ENCODE peak calls at places on chromosomes 7 and 10, in seven cellular contexts. One of them, this sample, is unnamed.

GRCh38 chr7:55193245-55193644 is 171.9 kb upstream of the LANCL2 start:
- DNase-seq in T-helper 2 cell: no peak
- DNase-seq in SHP77: no peak
- DNase-seq in CD4-positive, CD25-positive, alpha-beta regulatory T cell: no peak
- DNase-seq in neural crest cell: no peak
- DNase-seq in SIG-M5: no peak
- DNase-seq in stimulated activated CD8-positive, alpha-beta memory T cell treated with anti-CD3 and anti-CD28 coated beads, Interleukin-7, amount 100 ng/mL, for 4 hours: no peak
- DNase-seq in this sample: no peak

GRCh38 chr7:134648456-134648855 is 1.8 kb downstream of the BPGM start:
- DNase-seq in SHP77: no peak
- DNase-seq in neural crest cell: no peak
- DNase-seq in stimulated activated CD8-positive, alpha-beta memory T cell treated with anti-CD3 and anti-CD28 coated beads, Interleukin-7, amount 100 ng/mL, for 4 hours: no peak
- DNase-seq in T-helper 2 cell: no peak
- DNase-seq in SIG-M5: no peak
- DNase-seq in CD4-positive, CD25-positive, alpha-beta regulatory T cell: no peak
- DNase-seq in this sample: no peak

GRCh38 chr10:132248455-132249231 is 59.1 kb downstream of the STK32C start:
- DNase-seq in SIG-M5: no peak
- DNase-seq in neural crest cell: peak; percentile 70
- DNase-seq in stimulated activated CD8-positive, alpha-beta memory T cell treated with anti-CD3 and anti-CD28 coated beads, Interleukin-7, amount 100 ng/mL, for 4 hours: peak; percentile 42
- DNase-seq in SHP77: peak; percentile 60
- DNase-seq in T-helper 2 cell: peak; percentile 43
- DNase-seq in CD4-positive, CD25-positive, alpha-beta regulatory T cell: peak; percentile 44
- DNase-seq in this sample: no peak

GRCh38 chr10:132058793-132059759 is 6.7 kb upstream of the JAKMIP3 start:
- DNase-seq in SIG-M5: no peak
- DNase-seq in CD4-positive, CD25-positive, alpha-beta regulatory T cell: no peak
- DNase-seq in stimulated activated CD8-positive, alpha-beta memory T cell treated with anti-CD3 and anti-CD28 coated beads, Interleukin-7, amount 100 ng/mL, for 4 hours: no peak
- DNase-seq in SHP77: no peak
- DNase-seq in neural crest cell: no peak
- DNase-seq in T-helper 2 cell: no peak
- DNase-seq in this sample: no peak

GRCh38 chr10:70742537-70743429 is 42.4 kb downstream of the TBATA start:
- DNase-seq in SIG-M5: no peak
- DNase-seq in T-helper 2 cell: no peak
- DNase-seq in CD4-positive, CD25-positive, alpha-beta regulatory T cell: peak; percentile 49
- DNase-seq in stimulated activated CD8-positive, alpha-beta memory T cell treated with anti-CD3 and anti-CD28 coated beads, Interleukin-7, amount 100 ng/mL, for 4 hours: no peak
- DNase-seq in neural crest cell: no peak
- DNase-seq in SHP77: no peak
- DNase-seq in this sample: peak; percentile 16

GRCh38 chr7:67976490-67976889 is 979.9 kb downstream of the TYW1 start:
- DNase-seq in CD4-positive, CD25-positive, alpha-beta regulatory T cell: no peak
- DNase-seq in SHP77: no peak
- DNase-seq in T-helper 2 cell: no peak
- DNase-seq in stimulated activated CD8-positive, alpha-beta memory T cell treated with anti-CD3 and anti-CD28 coated beads, Interleukin-7, amount 100 ng/mL, for 4 hours: no peak
- DNase-seq in neural crest cell: no peak
- DNase-seq in SIG-M5: no peak
- DNase-seq in this sample: no peak

GRCh38 chr10:60188548-60188947 is 201.1 kb downstream of the ANK3 start:
- DNase-seq in SIG-M5: no peak
- DNase-seq in stimulated activated CD8-positive, alpha-beta memory T cell treated with anti-CD3 and anti-CD28 coated beads, Interleukin-7, amount 100 ng/mL, for 4 hours: no peak
- DNase-seq in SHP77: no peak
- DNase-seq in neural crest cell: no peak
- DNase-seq in T-helper 2 cell: no peak
- DNase-seq in CD4-positive, CD25-positive, alpha-beta regulatory T cell: no peak
- DNase-seq in this sample: no peak

GRCh38 chr7:65379318-65379717 is 5.7 kb downstream of the ZNF92 start:
- DNase-seq in SHP77: no peak
- DNase-seq in CD4-positive, CD25-positive, alpha-beta regulatory T cell: no peak
- DNase-seq in stimulated activated CD8-positive, alpha-beta memory T cell treated with anti-CD3 and anti-CD28 coated beads, Interleukin-7, amount 100 ng/mL, for 4 hours: no peak
- DNase-seq in neural crest cell: no peak
- DNase-seq in T-helper 2 cell: no peak
- DNase-seq in SIG-M5: no peak
- DNase-seq in this sample: peak; percentile 60

GRCh38 chr10:15325243-15326002 is 45.7 kb downstream of the FAM171A1 start:
- DNase-seq in SHP77: no peak
- DNase-seq in SIG-M5: no peak
- DNase-seq in T-helper 2 cell: no peak
- DNase-seq in stimulated activated CD8-positive, alpha-beta memory T cell treated with anti-CD3 and anti-CD28 coated beads, Interleukin-7, amount 100 ng/mL, for 4 hours: no peak
- DNase-seq in CD4-positive, CD25-positive, alpha-beta regulatory T cell: peak; percentile 6
- DNase-seq in neural crest cell: no peak
- DNase-seq in this sample: peak; percentile 97

GRCh38 chr7:27245124-27245797 is 2.7 kb downstream of the EVX1 start:
- DNase-seq in T-helper 2 cell: no peak
- DNase-seq in CD4-positive, CD25-positive, alpha-beta regulatory T cell: no peak
- DNase-seq in stimulated activated CD8-positive, alpha-beta memory T cell treated with anti-CD3 and anti-CD28 coated beads, Interleukin-7, amount 100 ng/mL, for 4 hours: no peak
- DNase-seq in SIG-M5: no peak
- DNase-seq in neural crest cell: no peak
- DNase-seq in SHP77: no peak
- DNase-seq in this sample: no peak

This sample was measured in A172.